ENCODE peak calls at places on chromosomes 1 and 21, in ten cellular contexts. One of them, this sample, is unnamed.

GRCh38 chr21:37758997-37759396 is 157.3 kb downstream of the KCNJ6 start:
- DNase-seq in activated gamma-delta T cell treated with Interleukin-2 at 50 U/mL for 16 hours: no peak
- DNase-seq in heart right ventricle: no peak
- DNase-seq in H54: peak; percentile 18
- DNase-seq in AG10803: peak; percentile 63
- DNase-seq in T-cell: no peak
- DNase-seq in HCEC 1CT: peak; percentile 49
- DNase-seq in GM04504: no peak
- DNase-seq in endothelial cell: peak; percentile 57
- DNase-seq in neural crest cell: peak; percentile 52
- DNase-seq in this sample: no peak

GRCh38 chr1:199113265-199113869 is 474.5 kb downstream of the PTPRC start:
- DNase-seq in activated gamma-delta T cell treated with Interleukin-2 at 50 U/mL for 16 hours: peak; percentile 63
- DNase-seq in heart right ventricle: peak; percentile 33
- DNase-seq in H54: no peak
- DNase-seq in AG10803: peak; percentile 67
- DNase-seq in T-cell: peak; percentile 45
- DNase-seq in HCEC 1CT: peak; percentile 54
- DNase-seq in GM04504: peak; percentile 24
- DNase-seq in endothelial cell: peak; percentile 56
- DNase-seq in neural crest cell: peak; percentile 38
- DNase-seq in this sample: peak; percentile 22

GRCh38 chr1:36523230-36523495 is 40.5 kb upstream of the CSF3R start:
- DNase-seq in activated gamma-delta T cell treated with Interleukin-2 at 50 U/mL for 16 hours: no peak
- DNase-seq in heart right ventricle: no peak
- DNase-seq in H54: no peak
- DNase-seq in AG10803: no peak
- DNase-seq in T-cell: no peak
- DNase-seq in HCEC 1CT: no peak
- DNase-seq in GM04504: no peak
- DNase-seq in endothelial cell: no peak
- DNase-seq in neural crest cell: no peak
- DNase-seq in this sample: no peak

GRCh38 chr1:35810096-35810860 is 2.5 kb downstream of the AGO4 start:
- DNase-seq in activated gamma-delta T cell treated with Interleukin-2 at 50 U/mL for 16 hours: no peak
- DNase-seq in heart right ventricle: no peak
- DNase-seq in H54: no peak
- DNase-seq in AG10803: peak; percentile 37
- DNase-seq in T-cell: no peak
- DNase-seq in HCEC 1CT: peak; percentile 16
- DNase-seq in GM04504: peak; percentile 3
- DNase-seq in endothelial cell: no peak
- DNase-seq in neural crest cell: no peak
- DNase-seq in this sample: peak; percentile 16

GRCh38 chr1:116168277-116169032 is 57.3 kb downstream of the MAB21L3 start:
- DNase-seq in activated gamma-delta T cell treated with Interleukin-2 at 50 U/mL for 16 hours: peak; percentile 77
- DNase-seq in heart right ventricle: peak; percentile 84
- DNase-seq in H54: peak; percentile 35
- DNase-seq in AG10803: peak; percentile 57
- DNase-seq in T-cell: peak; percentile 85
- DNase-seq in HCEC 1CT: peak; percentile 56
- DNase-seq in GM04504: peak; percentile 12
- DNase-seq in endothelial cell: peak; percentile 87
- DNase-seq in neural crest cell: peak; percentile 83
- DNase-seq in this sample: no peak

GRCh38 chr1:229846351-229846750 is 220.3 kb downstream of the URB2 start:
- DNase-seq in activated gamma-delta T cell treated with Interleukin-2 at 50 U/mL for 16 hours: no peak
- DNase-seq in heart right ventricle: no peak
- DNase-seq in H54: no peak
- DNase-seq in AG10803: no peak
- DNase-seq in T-cell: no peak
- DNase-seq in HCEC 1CT: no peak
- DNase-seq in GM04504: no peak
- DNase-seq in endothelial cell: no peak
- DNase-seq in neural crest cell: no peak
- DNase-seq in this sample: no peak

GRCh38 chr1:172168597-172168872 is 251.9 kb upstream of the C1orf105 start:
- DNase-seq in activated gamma-delta T cell treated with Interleukin-2 at 50 U/mL for 16 hours: no peak
- DNase-seq in heart right ventricle: no peak
- DNase-seq in H54: no peak
- DNase-seq in AG10803: no peak
- DNase-seq in T-cell: no peak
- DNase-seq in HCEC 1CT: no peak
- DNase-seq in GM04504: no peak
- DNase-seq in endothelial cell: no peak
- DNase-seq in neural crest cell: no peak
- DNase-seq in this sample: no peak

GRCh38 chr1:46479744-46480350 is 9.8 kb upstream of the DMBX1 start:
- DNase-seq in activated gamma-delta T cell treated with Interleukin-2 at 50 U/mL for 16 hours: no peak
- DNase-seq in heart right ventricle: no peak
- DNase-seq in H54: no peak
- DNase-seq in AG10803: no peak
- DNase-seq in T-cell: no peak
- DNase-seq in HCEC 1CT: no peak
- DNase-seq in GM04504: no peak
- DNase-seq in endothelial cell: no peak
- DNase-seq in neural crest cell: no peak
- DNase-seq in this sample: no peak

GRCh38 chr1:65174585-65174984 is 26.6 kb downstream of the AK4 start:
- DNase-seq in activated gamma-delta T cell treated with Interleukin-2 at 50 U/mL for 16 hours: no peak
- DNase-seq in heart right ventricle: no peak
- DNase-seq in H54: peak; percentile 67
- DNase-seq in AG10803: peak; percentile 97
- DNase-seq in T-cell: no peak
- DNase-seq in HCEC 1CT: peak; percentile 97
- DNase-seq in GM04504: peak; percentile 88
- DNase-seq in endothelial cell: no peak
- DNase-seq in neural crest cell: no peak
- DNase-seq in this sample: peak; percentile 92

GRCh38 chr1:2344121-2344681 is 47.2 kb downstream of the MORN1 start:
- DNase-seq in activated gamma-delta T cell treated with Interleukin-2 at 50 U/mL for 16 hours: no peak
- DNase-seq in heart right ventricle: peak; percentile 6
- DNase-seq in H54: no peak
- DNase-seq in AG10803: no peak
- DNase-seq in T-cell: no peak
- DNase-seq in HCEC 1CT: no peak
- DNase-seq in GM04504: no peak
- DNase-seq in endothelial cell: no peak
- DNase-seq in neural crest cell: no peak
- DNase-seq in this sample: peak; percentile 27

GRCh38 chr1:184191181-184191601 is 139.7 kb downstream of the TSEN15 start:
- DNase-seq in activated gamma-delta T cell treated with Interleukin-2 at 50 U/mL for 16 hours: no peak
- DNase-seq in heart right ventricle: peak; percentile 40
- DNase-seq in H54: no peak
- DNase-seq in AG10803: peak; percentile 96
- DNase-seq in T-cell: no peak
- DNase-seq in HCEC 1CT: peak; percentile 65
- DNase-seq in GM04504: peak; percentile 88
- DNase-seq in endothelial cell: no peak
- DNase-seq in neural crest cell: no peak
- DNase-seq in this sample: no peak

GRCh38 chr1:244796719-244797406 is 38.6 kb upstream of the COX20 start:
- DNase-seq in activated gamma-delta T cell treated with Interleukin-2 at 50 U/mL for 16 hours: peak; percentile 53
- DNase-seq in heart right ventricle: no peak
- DNase-seq in H54: no peak
- DNase-seq in AG10803: peak; percentile 61
- DNase-seq in T-cell: peak; percentile 45
- DNase-seq in HCEC 1CT: peak; percentile 32
- DNase-seq in GM04504: peak; percentile 41
- DNase-seq in endothelial cell: peak; percentile 56
- DNase-seq in neural crest cell: peak; percentile 70
- DNase-seq in this sample: no peak

GRCh38 chr1:107936498-107937481 is 28.2 kb downstream of the VAV3 start:
- DNase-seq in activated gamma-delta T cell treated with Interleukin-2 at 50 U/mL for 16 hours: peak; percentile 31
- DNase-seq in heart right ventricle: no peak
- DNase-seq in H54: peak; percentile 22
- DNase-seq in AG10803: peak; percentile 99
- DNase-seq in T-cell: peak; percentile 30
- DNase-seq in HCEC 1CT: peak; percentile 78
- DNase-seq in GM04504: peak; percentile 94
- DNase-seq in endothelial cell: no peak
- DNase-seq in neural crest cell: no peak
- DNase-seq in this sample: peak; percentile 93

GRCh38 chr1:18539171-18539570 is 58.4 kb downstream of the KLHDC7A start:
- DNase-seq in activated gamma-delta T cell treated with Interleukin-2 at 50 U/mL for 16 hours: no peak
- DNase-seq in heart right ventricle: no peak
- DNase-seq in H54: no peak
- DNase-seq in AG10803: no peak
- DNase-seq in T-cell: no peak
- DNase-seq in HCEC 1CT: no peak
- DNase-seq in GM04504: no peak
- DNase-seq in endothelial cell: no peak
- DNase-seq in neural crest cell: no peak
- DNase-seq in this sample: no peak

GRCh38 chr1:65175171-65176070 is 27.4 kb downstream of the AK4 start:
- DNase-seq in activated gamma-delta T cell treated with Interleukin-2 at 50 U/mL for 16 hours: no peak
- DNase-seq in heart right ventricle: peak; percentile 46
- DNase-seq in H54: no peak
- DNase-seq in AG10803: peak; percentile 33
- DNase-seq in T-cell: no peak
- DNase-seq in HCEC 1CT: peak; percentile 28
- DNase-seq in GM04504: no peak
- DNase-seq in endothelial cell: no peak
- DNase-seq in neural crest cell: no peak
- DNase-seq in this sample: no peak

GRCh38 chr1:79945391-79945790 is 938.9 kb upstream of the ADGRL4 start:
- DNase-seq in activated gamma-delta T cell treated with Interleukin-2 at 50 U/mL for 16 hours: no peak
- DNase-seq in heart right ventricle: no peak
- DNase-seq in H54: no peak
- DNase-seq in AG10803: peak; percentile 11
- DNase-seq in T-cell: no peak
- DNase-seq in HCEC 1CT: no peak
- DNase-seq in GM04504: no peak
- DNase-seq in endothelial cell: no peak
- DNase-seq in neural crest cell: no peak
- DNase-seq in this sample: no peak

GRCh38 chr1:158931055-158931737 is at the start of gene PYHIN1:
- DNase-seq in activated gamma-delta T cell treated with Interleukin-2 at 50 U/mL for 16 hours: peak; percentile 34
- DNase-seq in heart right ventricle: no peak
- DNase-seq in H54: no peak
- DNase-seq in AG10803: no peak
- DNase-seq in T-cell: peak; percentile 17
- DNase-seq in HCEC 1CT: no peak
- DNase-seq in GM04504: no peak
- DNase-seq in endothelial cell: no peak
- DNase-seq in neural crest cell: no peak
- DNase-seq in this sample: no peak

GRCh38 chr1:153842006-153842471 is 66.8 kb downstream of the SLC27A3 start:
- DNase-seq in activated gamma-delta T cell treated with Interleukin-2 at 50 U/mL for 16 hours: no peak
- DNase-seq in heart right ventricle: no peak
- DNase-seq in H54: no peak
- DNase-seq in AG10803: peak; percentile 8
- DNase-seq in T-cell: no peak
- DNase-seq in HCEC 1CT: no peak
- DNase-seq in GM04504: no peak
- DNase-seq in endothelial cell: no peak
- DNase-seq in neural crest cell: no peak
- DNase-seq in this sample: no peak

GRCh38 chr1:27522148-27522859 is 32.3 kb upstream of the WASF2 start:
- DNase-seq in activated gamma-delta T cell treated with Interleukin-2 at 50 U/mL for 16 hours: peak; percentile 63
- DNase-seq in heart right ventricle: no peak
- DNase-seq in H54: no peak
- DNase-seq in AG10803: no peak
- DNase-seq in T-cell: peak; percentile 74
- DNase-seq in HCEC 1CT: no peak
- DNase-seq in GM04504: no peak
- DNase-seq in endothelial cell: no peak
- DNase-seq in neural crest cell: no peak
- DNase-seq in this sample: peak; percentile 99

GRCh38 chr1:214838351-214838750 is 235.4 kb downstream of the CENPF start:
- DNase-seq in activated gamma-delta T cell treated with Interleukin-2 at 50 U/mL for 16 hours: no peak
- DNase-seq in heart right ventricle: no peak
- DNase-seq in H54: no peak
- DNase-seq in AG10803: peak; percentile 94
- DNase-seq in T-cell: no peak
- DNase-seq in HCEC 1CT: peak; percentile 81
- DNase-seq in GM04504: no peak
- DNase-seq in endothelial cell: no peak
- DNase-seq in neural crest cell: no peak
- DNase-seq in this sample: no peak

GRCh38 chr1:3931310-3931700 is 31.2 kb upstream of the C1orf174 start:
- DNase-seq in activated gamma-delta T cell treated with Interleukin-2 at 50 U/mL for 16 hours: no peak
- DNase-seq in heart right ventricle: no peak
- DNase-seq in H54: no peak
- DNase-seq in AG10803: no peak
- DNase-seq in T-cell: no peak
- DNase-seq in HCEC 1CT: no peak
- DNase-seq in GM04504: no peak
- DNase-seq in endothelial cell: no peak
- DNase-seq in neural crest cell: no peak
- DNase-seq in this sample: no peak

GRCh38 chr1:118100686-118101300 is 84.2 kb downstream of the SPAG17 start:
- DNase-seq in activated gamma-delta T cell treated with Interleukin-2 at 50 U/mL for 16 hours: no peak
- DNase-seq in heart right ventricle: no peak
- DNase-seq in H54: no peak
- DNase-seq in AG10803: no peak
- DNase-seq in T-cell: no peak
- DNase-seq in HCEC 1CT: no peak
- DNase-seq in GM04504: no peak
- DNase-seq in endothelial cell: no peak
- DNase-seq in neural crest cell: no peak
- DNase-seq in this sample: no peak

GRCh38 chr1:198168180-198168579 is 11.4 kb downstream of the NEK7 start:
- DNase-seq in activated gamma-delta T cell treated with Interleukin-2 at 50 U/mL for 16 hours: no peak
- DNase-seq in heart right ventricle: no peak
- DNase-seq in H54: no peak
- DNase-seq in AG10803: peak; percentile 45
- DNase-seq in T-cell: no peak
- DNase-seq in HCEC 1CT: peak; percentile 74
- DNase-seq in GM04504: no peak
- DNase-seq in endothelial cell: no peak
- DNase-seq in neural crest cell: no peak
- DNase-seq in this sample: no peak

GRCh38 chr1:5348732-5349465 is 643.3 kb downstream of the NPHP4 start:
- DNase-seq in activated gamma-delta T cell treated with Interleukin-2 at 50 U/mL for 16 hours: no peak
- DNase-seq in heart right ventricle: no peak
- DNase-seq in H54: no peak
- DNase-seq in AG10803: no peak
- DNase-seq in T-cell: peak; percentile 10
- DNase-seq in HCEC 1CT: no peak
- DNase-seq in GM04504: no peak
- DNase-seq in endothelial cell: no peak
- DNase-seq in neural crest cell: no peak
- DNase-seq in this sample: no peak

GRCh38 chr1:10888289-10888688 is 91.8 kb upstream of the CASZ1 start:
- DNase-seq in activated gamma-delta T cell treated with Interleukin-2 at 50 U/mL for 16 hours: no peak
- DNase-seq in heart right ventricle: no peak
- DNase-seq in H54: no peak
- DNase-seq in AG10803: no peak
- DNase-seq in T-cell: no peak
- DNase-seq in HCEC 1CT: no peak
- DNase-seq in GM04504: no peak
- DNase-seq in endothelial cell: peak; percentile 25
- DNase-seq in neural crest cell: no peak
- DNase-seq in this sample: no peak

GRCh38 chr1:165355221-165355976 is 1.1 kb downstream of the LMX1A start:
- DNase-seq in activated gamma-delta T cell treated with Interleukin-2 at 50 U/mL for 16 hours: no peak
- DNase-seq in heart right ventricle: no peak
- DNase-seq in H54: no peak
- DNase-seq in AG10803: no peak
- DNase-seq in T-cell: no peak
- DNase-seq in HCEC 1CT: no peak
- DNase-seq in GM04504: no peak
- DNase-seq in endothelial cell: peak; percentile 10
- DNase-seq in neural crest cell: no peak
- DNase-seq in this sample: no peak